ENCODE peak calls at places on chromosomes 4 and X, in eight cellular contexts. One of them, this sample, is unnamed.

GRCh38 chr4:138242830-138243149 is 641 bp upstream of the SLC7A11 start:
- DNase-seq in cardiac septum: no peak
- DNase-seq in iris pigment epithelial cell: no peak
- DNase-seq in NCI-H2171 treated with DMSO at 0.1 percent for 48 hours: no peak
- DNase-seq in NCI-H2081 treated with DMSO at 0.1 percent for 48 hours: no peak
- DNase-seq in amniotic stem cell: no peak
- DNase-seq in heart right ventricle: no peak
- DNase-seq in lower lobe of right lung: no peak
- DNase-seq in this sample: no peak

GRCh38 chrX:7146026-7146702 is 1.3 kb upstream of the STS start:
- DNase-seq in cardiac septum: no peak
- DNase-seq in iris pigment epithelial cell: peak
- DNase-seq in NCI-H2171 treated with DMSO at 0.1 percent for 48 hours: no peak
- DNase-seq in NCI-H2081 treated with DMSO at 0.1 percent for 48 hours: no peak
- DNase-seq in amniotic stem cell: no peak
- DNase-seq in heart right ventricle: no peak
- DNase-seq in lower lobe of right lung: no peak
- DNase-seq in this sample: no peak

GRCh38 chr4:112015960-112016359 is 129.3 kb upstream of the FAM241A start:
- DNase-seq in cardiac septum: no peak
- DNase-seq in iris pigment epithelial cell: no peak
- DNase-seq in NCI-H2171 treated with DMSO at 0.1 percent for 48 hours: no peak
- DNase-seq in NCI-H2081 treated with DMSO at 0.1 percent for 48 hours: no peak
- DNase-seq in amniotic stem cell: no peak
- DNase-seq in heart right ventricle: no peak
- DNase-seq in lower lobe of right lung: no peak
- DNase-seq in this sample: no peak

GRCh38 chr4:85759392-85759791 is 284.4 kb downstream of the ARHGAP24 start:
- DNase-seq in cardiac septum: no peak
- DNase-seq in iris pigment epithelial cell: no peak
- DNase-seq in NCI-H2171 treated with DMSO at 0.1 percent for 48 hours: no peak
- DNase-seq in NCI-H2081 treated with DMSO at 0.1 percent for 48 hours: no peak
- DNase-seq in amniotic stem cell: no peak
- DNase-seq in heart right ventricle: no peak
- DNase-seq in lower lobe of right lung: no peak
- DNase-seq in this sample: no peak

GRCh38 chr4:121692261-121692660 is 4.5 kb downstream of the ANXA5 start:
- DNase-seq in cardiac septum: no peak
- DNase-seq in iris pigment epithelial cell: no peak
- DNase-seq in NCI-H2171 treated with DMSO at 0.1 percent for 48 hours: no peak
- DNase-seq in NCI-H2081 treated with DMSO at 0.1 percent for 48 hours: no peak
- DNase-seq in amniotic stem cell: no peak
- DNase-seq in heart right ventricle: no peak
- DNase-seq in lower lobe of right lung: no peak
- DNase-seq in this sample: no peak

GRCh38 chr4:77007358-77008230 is 58.0 kb downstream of the SEPTIN11 start:
- DNase-seq in cardiac septum: no peak
- DNase-seq in iris pigment epithelial cell: peak
- DNase-seq in NCI-H2171 treated with DMSO at 0.1 percent for 48 hours: no peak
- DNase-seq in NCI-H2081 treated with DMSO at 0.1 percent for 48 hours: no peak
- DNase-seq in amniotic stem cell: peak
- DNase-seq in heart right ventricle: no peak
- DNase-seq in lower lobe of right lung: peak
- DNase-seq in this sample: no peak

GRCh38 chr4:56465599-56466295 is 1.7 kb upstream of the SRP72 start:
- DNase-seq in cardiac septum: no peak
- DNase-seq in iris pigment epithelial cell: peak
- DNase-seq in NCI-H2171 treated with DMSO at 0.1 percent for 48 hours: no peak
- DNase-seq in NCI-H2081 treated with DMSO at 0.1 percent for 48 hours: no peak
- DNase-seq in amniotic stem cell: no peak
- DNase-seq in heart right ventricle: no peak
- DNase-seq in lower lobe of right lung: no peak
- DNase-seq in this sample: no peak

GRCh38 chrX:139936259-139936658 is 3.4 kb upstream of the ATP11C start:
- DNase-seq in cardiac septum: no peak
- DNase-seq in iris pigment epithelial cell: no peak
- DNase-seq in NCI-H2171 treated with DMSO at 0.1 percent for 48 hours: no peak
- DNase-seq in NCI-H2081 treated with DMSO at 0.1 percent for 48 hours: no peak
- DNase-seq in amniotic stem cell: no peak
- DNase-seq in heart right ventricle: no peak
- DNase-seq in lower lobe of right lung: no peak
- DNase-seq in this sample: no peak

GRCh38 chr4:8255698-8256441 is 13.7 kb upstream of the HTRA3 start:
- DNase-seq in cardiac septum: no peak
- DNase-seq in iris pigment epithelial cell: no peak
- DNase-seq in NCI-H2171 treated with DMSO at 0.1 percent for 48 hours: no peak
- DNase-seq in NCI-H2081 treated with DMSO at 0.1 percent for 48 hours: no peak
- DNase-seq in amniotic stem cell: no peak
- DNase-seq in heart right ventricle: peak
- DNase-seq in lower lobe of right lung: no peak
- DNase-seq in this sample: no peak

GRCh38 chrX:72609313-72609712 is 36.7 kb upstream of the HDAC8 start:
- DNase-seq in cardiac septum: no peak
- DNase-seq in iris pigment epithelial cell: no peak
- DNase-seq in NCI-H2171 treated with DMSO at 0.1 percent for 48 hours: no peak
- DNase-seq in NCI-H2081 treated with DMSO at 0.1 percent for 48 hours: no peak
- DNase-seq in amniotic stem cell: no peak
- DNase-seq in heart right ventricle: no peak
- DNase-seq in lower lobe of right lung: no peak
- DNase-seq in this sample: no peak

GRCh38 chr4:24992968-24993367 is 37.8 kb downstream of the LGI2 start:
- DNase-seq in cardiac septum: no peak
- DNase-seq in iris pigment epithelial cell: no peak
- DNase-seq in NCI-H2171 treated with DMSO at 0.1 percent for 48 hours: no peak
- DNase-seq in NCI-H2081 treated with DMSO at 0.1 percent for 48 hours: no peak
- DNase-seq in amniotic stem cell: no peak
- DNase-seq in heart right ventricle: no peak
- DNase-seq in lower lobe of right lung: no peak
- DNase-seq in this sample: no peak

GRCh38 chr4:62676962-62677361 is 1476.8 kb downstream of the ADGRL3 start:
- DNase-seq in cardiac septum: no peak
- DNase-seq in iris pigment epithelial cell: no peak
- DNase-seq in NCI-H2171 treated with DMSO at 0.1 percent for 48 hours: no peak
- DNase-seq in NCI-H2081 treated with DMSO at 0.1 percent for 48 hours: no peak
- DNase-seq in amniotic stem cell: no peak
- DNase-seq in heart right ventricle: no peak
- DNase-seq in lower lobe of right lung: no peak
- DNase-seq in this sample: no peak

GRCh38 chrX:100731441-100732281 is at the start of gene SYTL4:
- DNase-seq in cardiac septum: no peak
- DNase-seq in iris pigment epithelial cell: no peak
- DNase-seq in NCI-H2171 treated with DMSO at 0.1 percent for 48 hours: peak
- DNase-seq in NCI-H2081 treated with DMSO at 0.1 percent for 48 hours: no peak
- DNase-seq in amniotic stem cell: no peak
- DNase-seq in heart right ventricle: peak
- DNase-seq in lower lobe of right lung: peak
- DNase-seq in this sample: no peak

GRCh38 chr4:81796790-81797528 is 325.3 kb upstream of the RASGEF1B start:
- DNase-seq in cardiac septum: no peak
- DNase-seq in iris pigment epithelial cell: no peak
- DNase-seq in NCI-H2171 treated with DMSO at 0.1 percent for 48 hours: no peak
- DNase-seq in NCI-H2081 treated with DMSO at 0.1 percent for 48 hours: no peak
- DNase-seq in amniotic stem cell: no peak
- DNase-seq in heart right ventricle: no peak
- DNase-seq in lower lobe of right lung: no peak
- DNase-seq in this sample: no peak

GRCh38 chr4:74033721-74034120 is 4.8 kb downstream of the CXCL3 start:
- DNase-seq in cardiac septum: no peak
- DNase-seq in iris pigment epithelial cell: peak
- DNase-seq in NCI-H2171 treated with DMSO at 0.1 percent for 48 hours: no peak
- DNase-seq in NCI-H2081 treated with DMSO at 0.1 percent for 48 hours: no peak
- DNase-seq in amniotic stem cell: no peak
- DNase-seq in heart right ventricle: no peak
- DNase-seq in lower lobe of right lung: no peak
- DNase-seq in this sample: no peak

GRCh38 chr4:79331126-79331876 is 5.4 kb upstream of the NAA11 start:
- DNase-seq in cardiac septum: no peak
- DNase-seq in iris pigment epithelial cell: peak
- DNase-seq in NCI-H2171 treated with DMSO at 0.1 percent for 48 hours: peak
- DNase-seq in NCI-H2081 treated with DMSO at 0.1 percent for 48 hours: no peak
- DNase-seq in amniotic stem cell: no peak
- DNase-seq in heart right ventricle: no peak
- DNase-seq in lower lobe of right lung: no peak
- DNase-seq in this sample: no peak

GRCh38 chrX:50579955-50580354 is 109.3 kb upstream of the DGKK start:
- DNase-seq in cardiac septum: no peak
- DNase-seq in iris pigment epithelial cell: peak
- DNase-seq in NCI-H2171 treated with DMSO at 0.1 percent for 48 hours: peak
- DNase-seq in NCI-H2081 treated with DMSO at 0.1 percent for 48 hours: peak
- DNase-seq in amniotic stem cell: peak
- DNase-seq in heart right ventricle: no peak
- DNase-seq in lower lobe of right lung: no peak
- DNase-seq in this sample: no peak

GRCh38 chr4:123597586-123597985 is 201.0 kb downstream of the SPRY1 start:
- DNase-seq in cardiac septum: no peak
- DNase-seq in iris pigment epithelial cell: peak
- DNase-seq in NCI-H2171 treated with DMSO at 0.1 percent for 48 hours: no peak
- DNase-seq in NCI-H2081 treated with DMSO at 0.1 percent for 48 hours: no peak
- DNase-seq in amniotic stem cell: peak
- DNase-seq in heart right ventricle: no peak
- DNase-seq in lower lobe of right lung: no peak
- DNase-seq in this sample: no peak

GRCh38 chr4:54322817-54323417 is 93.8 kb downstream of the PDGFRA start:
- DNase-seq in cardiac septum: no peak
- DNase-seq in iris pigment epithelial cell: peak
- DNase-seq in NCI-H2171 treated with DMSO at 0.1 percent for 48 hours: peak
- DNase-seq in NCI-H2081 treated with DMSO at 0.1 percent for 48 hours: peak
- DNase-seq in amniotic stem cell: peak
- DNase-seq in heart right ventricle: peak
- DNase-seq in lower lobe of right lung: peak
- DNase-seq in this sample: no peak

GRCh38 chrX:30702736-30703135 is 49.5 kb downstream of the GK start:
- DNase-seq in cardiac septum: no peak
- DNase-seq in iris pigment epithelial cell: peak
- DNase-seq in NCI-H2171 treated with DMSO at 0.1 percent for 48 hours: no peak
- DNase-seq in NCI-H2081 treated with DMSO at 0.1 percent for 48 hours: no peak
- DNase-seq in amniotic stem cell: peak
- DNase-seq in heart right ventricle: no peak
- DNase-seq in lower lobe of right lung: no peak
- DNase-seq in this sample: no peak

GRCh38 chr4:20028694-20029093 is 223.0 kb upstream of the SLIT2 start:
- DNase-seq in cardiac septum: no peak
- DNase-seq in iris pigment epithelial cell: peak
- DNase-seq in NCI-H2171 treated with DMSO at 0.1 percent for 48 hours: no peak
- DNase-seq in NCI-H2081 treated with DMSO at 0.1 percent for 48 hours: no peak
- DNase-seq in amniotic stem cell: peak
- DNase-seq in heart right ventricle: no peak
- DNase-seq in lower lobe of right lung: no peak
- DNase-seq in this sample: no peak

GRCh38 chr4:78205601-78206000 is 148.5 kb downstream of the FRAS1 start:
- DNase-seq in cardiac septum: no peak
- DNase-seq in iris pigment epithelial cell: no peak
- DNase-seq in NCI-H2171 treated with DMSO at 0.1 percent for 48 hours: no peak
- DNase-seq in NCI-H2081 treated with DMSO at 0.1 percent for 48 hours: no peak
- DNase-seq in amniotic stem cell: no peak
- DNase-seq in heart right ventricle: no peak
- DNase-seq in lower lobe of right lung: no peak
- DNase-seq in this sample: no peak

GRCh38 chrX:45006002-45006800 is 133.2 kb downstream of the KDM6A start:
- DNase-seq in cardiac septum: no peak
- DNase-seq in iris pigment epithelial cell: peak
- DNase-seq in NCI-H2171 treated with DMSO at 0.1 percent for 48 hours: no peak
- DNase-seq in NCI-H2081 treated with DMSO at 0.1 percent for 48 hours: no peak
- DNase-seq in amniotic stem cell: no peak
- DNase-seq in heart right ventricle: no peak
- DNase-seq in lower lobe of right lung: no peak
- DNase-seq in this sample: no peak

GRCh38 chr4:74112399-74113090 is 13.6 kb upstream of the CXCL2 start:
- DNase-seq in cardiac septum: no peak
- DNase-seq in iris pigment epithelial cell: no peak
- DNase-seq in NCI-H2171 treated with DMSO at 0.1 percent for 48 hours: no peak
- DNase-seq in NCI-H2081 treated with DMSO at 0.1 percent for 48 hours: no peak
- DNase-seq in amniotic stem cell: no peak
- DNase-seq in heart right ventricle: no peak
- DNase-seq in lower lobe of right lung: no peak
- DNase-seq in this sample: no peak

GRCh38 chr4:109128589-109128988 is 173.9 kb downstream of the COL25A1 start:
- DNase-seq in cardiac septum: no peak
- DNase-seq in iris pigment epithelial cell: no peak
- DNase-seq in NCI-H2171 treated with DMSO at 0.1 percent for 48 hours: no peak
- DNase-seq in NCI-H2081 treated with DMSO at 0.1 percent for 48 hours: no peak
- DNase-seq in amniotic stem cell: no peak
- DNase-seq in heart right ventricle: no peak
- DNase-seq in lower lobe of right lung: no peak
- DNase-seq in this sample: no peak

This sample was measured in vagina.